ENCODE peak calls at places on chromosomes 13 and 19, in six cellular contexts. One of them, this sample, is unnamed.

GRCh38 chr13:44313674-44314073 is 60.0 kb upstream of the SERP2 start:
- DNase-seq in NT2/D1: no peak
- DNase-seq in GM12878: no peak
- DNase-seq in H1: no peak
- DNase-seq in HepG2: no peak
- DNase-seq in HCT116: peak
- DNase-seq in this sample: no peak

GRCh38 chr19:29771708-29772415 is 39.9 kb upstream of the CCNE1 start:
- DNase-seq in NT2/D1: peak
- DNase-seq in HepG2: peak
- DNase-seq in H1: peak
- DNase-seq in HCT116: peak
- DNase-seq in GM12878: no peak
- DNase-seq in this sample: peak

GRCh38 chr13:103762523-103762922 is 696.3 kb upstream of the SLC10A2 start:
- DNase-seq in HepG2: no peak
- DNase-seq in GM12878: no peak
- DNase-seq in NT2/D1: no peak
- DNase-seq in H1: no peak
- DNase-seq in HCT116: no peak
- DNase-seq in this sample: no peak

GRCh38 chr13:24146961-24147569 is 13.5 kb upstream of the SPATA13 start:
- DNase-seq in HepG2: no peak
- DNase-seq in HCT116: no peak
- DNase-seq in H1: no peak
- DNase-seq in GM12878: no peak
- DNase-seq in NT2/D1: no peak
- DNase-seq in this sample: no peak

GRCh38 chr13:43786766-43787517 is at the start of gene ENOX1:
- DNase-seq in NT2/D1: no peak
- DNase-seq in H1: peak
- DNase-seq in HCT116: peak
- DNase-seq in HepG2: no peak
- DNase-seq in GM12878: no peak
- DNase-seq in this sample: no peak

GRCh38 chr13:44431150-44431549 is 57.5 kb downstream of the SERP2 start:
- DNase-seq in GM12878: no peak
- DNase-seq in NT2/D1: no peak
- DNase-seq in HepG2: peak
- DNase-seq in HCT116: no peak
- DNase-seq in H1: peak
- DNase-seq in this sample: no peak

GRCh38 chr13:48859168-48860105 is 116.3 kb upstream of the FNDC3A start:
- DNase-seq in NT2/D1: no peak
- DNase-seq in GM12878: no peak
- DNase-seq in HepG2: no peak
- DNase-seq in H1: no peak
- DNase-seq in HCT116: no peak
- DNase-seq in this sample: no peak

GRCh38 chr13:75226755-75227435 is 255.1 kb downstream of the TBC1D4 start:
- DNase-seq in H1: no peak
- DNase-seq in NT2/D1: no peak
- DNase-seq in GM12878: no peak
- DNase-seq in HepG2: no peak
- DNase-seq in HCT116: no peak
- DNase-seq in this sample: no peak

GRCh38 chr19:1923319-1923718 is 17.7 kb upstream of the CSNK1G2 start:
- DNase-seq in HCT116: no peak
- DNase-seq in NT2/D1: no peak
- DNase-seq in GM12878: no peak
- DNase-seq in H1: no peak
- DNase-seq in HepG2: no peak
- DNase-seq in this sample: no peak
- TF ChIP-seq ZNF274 in HCT116: no peak
- TF ChIP-seq ZNF274 in NT2/D1: no peak
- TF ChIP-seq ZNF274 in GM12878: no peak
- TF ChIP-seq ZNF274 in H1: no peak
- TF ChIP-seq ZNF274 in HepG2: no peak
- TF ChIP-seq ZNF274 in this sample: no peak

DNA sequence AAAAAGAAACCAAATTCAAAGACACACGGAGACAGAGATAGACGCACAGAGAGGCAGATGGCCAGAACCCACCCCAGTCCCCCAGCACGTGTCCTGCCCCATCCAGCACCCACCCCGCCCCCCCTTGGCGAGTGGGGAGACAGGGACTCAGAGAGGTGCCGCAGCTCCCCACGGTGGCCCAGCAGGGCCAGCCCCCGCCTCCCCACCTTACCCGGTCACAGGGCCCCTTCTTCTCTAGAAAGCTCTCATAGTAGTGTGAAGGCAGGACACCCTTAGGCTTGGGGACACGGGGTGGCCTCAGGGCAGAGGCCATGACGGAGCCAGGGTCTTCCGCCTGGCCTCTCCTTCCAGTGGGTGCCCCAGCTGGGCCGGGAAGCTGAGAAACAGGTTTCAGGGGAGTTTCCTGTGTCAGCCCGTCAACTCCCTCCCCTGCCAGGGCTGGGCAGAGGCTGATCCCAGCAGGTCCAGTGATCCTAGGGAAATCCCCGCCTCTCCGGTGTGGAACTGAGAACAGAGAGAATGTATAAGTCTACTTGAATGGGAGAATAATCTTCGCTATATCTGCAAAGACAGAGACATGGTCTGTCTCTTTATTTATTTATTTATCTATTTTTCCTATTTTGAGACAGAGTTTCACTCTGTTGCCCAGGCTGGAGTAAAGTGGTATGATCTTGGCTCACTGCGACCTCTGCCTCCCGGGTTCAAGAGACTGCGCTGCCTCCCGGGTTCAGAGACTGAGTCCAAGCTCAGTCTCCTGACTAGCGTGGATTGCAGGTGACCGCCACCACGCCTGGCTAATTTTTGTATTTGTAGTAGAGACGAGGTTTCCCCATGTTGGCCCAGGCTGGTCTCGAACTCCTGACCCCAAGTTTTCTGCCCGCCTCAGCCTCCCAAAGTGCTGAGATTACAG is at the start of gene STAP2:
- DNase-seq in HCT116: no peak
- DNase-seq in GM12878: no peak
- DNase-seq in H1: peak
- DNase-seq in HepG2: peak
- DNase-seq in NT2/D1: no peak
- DNase-seq in this sample: peak
- TF ChIP-seq ZNF274 in HCT116: no peak
- TF ChIP-seq ZNF274 in GM12878: no peak
- TF ChIP-seq ZNF274 in H1: no peak
- TF ChIP-seq ZNF274 in HepG2: no peak
- TF ChIP-seq ZNF274 in NT2/D1: no peak
- TF ChIP-seq ZNF274 in this sample: no peak

GRCh38 chr19:39082745-39083598 is 1.2 kb upstream of the ACP7 start:
- DNase-seq in GM12878: no peak
- DNase-seq in HCT116: no peak
- DNase-seq in NT2/D1: no peak
- DNase-seq in HepG2: no peak
- DNase-seq in H1: no peak
- DNase-seq in this sample: no peak
- TF ChIP-seq ZNF274 in GM12878: no peak
- TF ChIP-seq ZNF274 in HCT116: no peak
- TF ChIP-seq ZNF274 in NT2/D1: no peak
- TF ChIP-seq ZNF274 in HepG2: no peak
- TF ChIP-seq ZNF274 in H1: no peak
- TF ChIP-seq ZNF274 in this sample: no peak

GRCh38 chr19:56543776-56544175 is 5.0 kb downstream of the ZFP28 start:
- DNase-seq in GM12878: no peak
- DNase-seq in HCT116: no peak
- DNase-seq in HepG2: no peak
- DNase-seq in NT2/D1: no peak
- DNase-seq in H1: no peak
- DNase-seq in this sample: no peak

GRCh38 chr19:56538254-56538760 is 441 bp upstream of the ZFP28 start:
- DNase-seq in H1: peak
- DNase-seq in HepG2: no peak
- DNase-seq in GM12878: peak
- DNase-seq in NT2/D1: peak
- DNase-seq in HCT116: no peak
- DNase-seq in this sample: no peak

GRCh38 chr19:56537442-56537841 is 1.3 kb upstream of the ZFP28 start:
- DNase-seq in HepG2: no peak
- DNase-seq in H1: no peak
- DNase-seq in GM12878: no peak
- DNase-seq in HCT116: no peak
- DNase-seq in NT2/D1: no peak
- DNase-seq in this sample: no peak

DNA sequence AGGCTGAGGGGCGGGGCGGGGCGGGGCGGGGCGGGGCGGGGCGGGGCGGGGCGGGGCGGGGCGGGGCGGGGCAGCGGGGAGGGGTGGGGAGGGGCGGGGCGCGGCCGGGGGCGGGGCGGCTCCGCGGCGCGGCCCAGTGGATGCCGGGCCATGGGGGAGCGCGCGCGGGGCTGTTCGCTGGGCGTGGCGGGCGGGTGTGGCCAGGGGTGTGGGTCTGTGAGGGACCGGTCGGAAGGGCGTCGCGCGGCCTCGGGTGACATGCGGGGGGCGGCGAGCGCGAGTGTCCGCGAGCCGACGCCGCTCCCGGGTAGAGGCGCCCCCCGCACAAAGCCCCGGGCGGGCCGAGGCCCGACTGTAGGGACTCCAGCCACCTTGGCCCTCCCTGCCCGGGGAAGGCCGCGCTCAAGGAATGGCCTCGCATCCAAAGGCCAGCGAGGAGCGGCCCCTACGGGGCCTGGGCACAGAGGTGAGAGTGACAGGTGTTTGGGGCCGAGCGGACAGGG is at the start of gene ZFP28:
- DNase-seq in H1: peak
- DNase-seq in HepG2: no peak
- DNase-seq in NT2/D1: no peak
- DNase-seq in GM12878: no peak
- DNase-seq in HCT116: no peak
- DNase-seq in this sample: no peak
- TF ChIP-seq ZNF274 in H1: no peak
- TF ChIP-seq ZNF274 in HepG2: no peak
- TF ChIP-seq ZNF274 in NT2/D1: no peak
- TF ChIP-seq ZNF274 in GM12878: no peak
- TF ChIP-seq ZNF274 in HCT116: no peak
- TF ChIP-seq ZNF274 in this sample: no peak

GRCh38 chr19:4234142-4234861 is 5.0 kb downstream of the EBI3 start:
- DNase-seq in NT2/D1: no peak
- DNase-seq in GM12878: no peak
- DNase-seq in HCT116: no peak
- DNase-seq in H1: no peak
- DNase-seq in HepG2: peak
- DNase-seq in this sample: peak
- TF ChIP-seq ZNF274 in NT2/D1: no peak
- TF ChIP-seq ZNF274 in GM12878: no peak
- TF ChIP-seq ZNF274 in HCT116: no peak
- TF ChIP-seq ZNF274 in H1: no peak
- TF ChIP-seq ZNF274 in HepG2: no peak
- TF ChIP-seq ZNF274 in this sample: no peak

GRCh38 chr19:51187395-51188226 is 37.3 kb upstream of the CD33 start:
- DNase-seq in GM12878: no peak
- DNase-seq in NT2/D1: no peak
- DNase-seq in HepG2: no peak
- DNase-seq in HCT116: no peak
- DNase-seq in H1: no peak
- DNase-seq in this sample: peak
- TF ChIP-seq ZNF274 in GM12878: no peak
- TF ChIP-seq ZNF274 in NT2/D1: no peak
- TF ChIP-seq ZNF274 in HepG2: no peak
- TF ChIP-seq ZNF274 in HCT116: no peak
- TF ChIP-seq ZNF274 in H1: no peak
- TF ChIP-seq ZNF274 in this sample: no peak

This sample was measured in K562.